ENCODE peak calls at places on chromosomes 6 and 20, in eight cellular contexts. U is cardiac muscle cell; I is upper lobe of left lung; J is GM23248; A is A549; C is AG04450; M is CD4-positive, alpha-beta T cell; K is fibroblast of lung. B is an unnamed sample.

GRCh38 chr6:113805836-113806500 is 51.2 kb upstream of the MARCKS start:
- DNase-seq in U (no peak), I (no peak), J (no peak), A (no peak), C (no peak), M (no peak), K (no peak), B (no peak)

GRCh38 chr20:818001-818664 is 15.4 kb upstream of the FAM110A start:
- DNase-seq in U (no peak), I (peak; percentile 42), J (peak; percentile 37), A (no peak), C (no peak), M (no peak), K (no peak), B (no peak)

GRCh38 chr6:106799008-106799952 is 169.9 kb downstream of the QRSL1 start:
- DNase-seq in U (peak; percentile 38), I (no peak), J (peak; percentile 19), A (peak; percentile 18), C (peak; percentile 1), M (no peak), K (peak; percentile 92), B (no peak)

GRCh38 chr6:4560225-4561077 is 215.8 kb upstream of the CDYL start:
- DNase-seq in U (no peak), I (no peak), J (no peak), A (no peak), C (no peak), M (no peak), K (no peak), B (no peak)

GRCh38 chr6:13400772-13401171 is 72.4 kb upstream of the TBC1D7 start:
- DNase-seq in U (no peak), I (no peak), J (no peak), A (no peak), C (no peak), M (no peak), K (no peak), B (no peak)

GRCh38 chr6:135128268-135128914 is 52.7 kb upstream of the MYB start:
- DNase-seq in U (no peak), I (no peak), J (no peak), A (no peak), C (no peak), M (peak; percentile 37), K (no peak), B (peak; percentile 54)

GRCh38 chr6:33929575-33930288 is 125.9 kb upstream of the MLN start:
- DNase-seq in U (no peak), I (no peak), J (no peak), A (no peak), C (no peak), M (no peak), K (no peak), B (no peak)

GRCh38 chr20:35146299-35146921 is 726 bp downstream of the EDEM2 start:
- DNase-seq in U (no peak), I (peak; percentile 82), J (peak; percentile 70), A (peak; percentile 78), C (no peak), M (no peak), K (no peak), B (no peak)

GRCh38 chr6:146814148-146814750 is 215.5 kb downstream of the ADGB start:
- DNase-seq in U (peak; percentile 45), I (no peak), J (no peak), A (no peak), C (no peak), M (no peak), K (peak; percentile 33), B (no peak)

GRCh38 chr6:120681204-120681603 is 653.1 kb downstream of the TBC1D32 start:
- DNase-seq in U (peak; percentile 1), I (no peak), J (no peak), A (no peak), C (no peak), M (no peak), K (no peak), B (no peak)

GRCh38 chr20:23212482-23212881 is 126.4 kb upstream of the CD93 start:
- DNase-seq in U (no peak), I (no peak), J (no peak), A (no peak), C (no peak), M (no peak), K (no peak), B (no peak)

GRCh38 chr20:23215596-23215995 is 129.5 kb upstream of the CD93 start:
- DNase-seq in U (no peak), I (no peak), J (no peak), A (no peak), C (no peak), M (no peak), K (no peak), B (no peak)

GRCh38 chr20:23214903-23215302 is 128.8 kb upstream of the CD93 start:
- DNase-seq in U (no peak), I (no peak), J (no peak), A (no peak), C (no peak), M (no peak), K (peak; percentile 44), B (no peak)

GRCh38 chr20:23212011-23212410 is 125.9 kb upstream of the CD93 start:
- DNase-seq in U (no peak), I (no peak), J (no peak), A (no peak), C (no peak), M (no peak), K (no peak), B (no peak)

GRCh38 chr20:23217023-23217422 is 130.9 kb upstream of the CD93 start:
- DNase-seq in U (no peak), I (no peak), J (no peak), A (no peak), C (no peak), M (no peak), K (no peak), B (no peak)
- H3K27ac ChIP-seq in U (no peak overlapping the region), I (no peak overlapping the region), J (no peak overlapping the region), A (no peak overlapping the region), C (no peak overlapping the region), M (no peak overlapping the region), K (no peak overlapping the region), B (no peak overlapping the region)

DNA sequence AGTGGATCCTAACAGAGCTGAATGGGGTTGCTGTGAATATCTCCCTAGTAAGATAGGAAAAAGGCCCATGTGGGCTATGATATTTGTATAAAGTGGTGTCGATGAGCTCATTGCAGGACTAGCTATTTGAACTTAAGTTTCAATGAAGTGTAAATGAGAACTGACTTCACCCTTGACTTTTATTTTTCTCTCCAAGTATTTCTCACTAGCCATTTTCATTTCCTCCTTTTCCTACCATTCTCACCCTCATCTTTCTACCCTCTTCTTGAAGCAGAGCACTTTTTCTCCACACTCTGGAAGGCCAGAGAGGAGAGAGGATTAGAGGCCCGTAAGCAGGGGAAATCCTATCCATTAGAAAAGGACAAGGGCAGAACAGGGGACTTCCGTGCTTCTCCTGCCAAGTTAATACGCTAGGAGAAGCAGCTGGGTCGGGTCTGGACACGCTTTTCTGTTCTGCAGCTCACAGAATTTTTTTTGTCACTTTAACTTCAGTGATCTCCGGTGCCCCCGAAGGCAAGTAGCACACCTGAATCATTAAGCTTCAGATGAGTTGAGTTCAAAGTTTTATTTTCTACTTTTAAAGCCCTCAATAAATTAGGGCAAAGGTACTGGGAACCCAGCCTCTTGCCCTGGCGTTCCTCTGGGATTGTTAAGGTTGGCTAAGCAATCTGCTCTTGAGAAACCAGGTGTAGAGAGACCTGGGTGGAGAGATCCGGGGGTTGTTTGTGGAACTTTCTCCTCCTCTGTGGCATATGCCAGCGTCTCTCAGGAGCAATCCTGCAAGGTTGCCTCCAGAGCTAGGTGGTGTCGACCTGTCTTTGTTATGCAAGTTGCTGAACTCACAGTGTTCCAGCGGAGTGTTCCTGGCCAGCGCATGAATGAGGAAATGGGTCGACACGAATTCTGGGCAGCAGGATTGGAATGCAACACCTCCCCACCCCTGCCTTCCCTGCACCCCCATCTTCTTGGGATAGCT is 56.2 kb upstream of the ARID1B start:
- DNase-seq in U (peak; percentile 25), I (no peak), J (peak; percentile 22), A (no peak), C (no peak), M (no peak), K (no peak), B (no peak)
- H3K27ac ChIP-seq in U (no peak overlapping the region), I (peak overlapping the region; percentile 84), J (peak overlapping the region; percentile 87), A (peak overlapping the region; percentile 95), C (no peak overlapping the region), M (peak overlapping the region; percentile 51), K (no peak overlapping the region), B (no peak overlapping the region)

GRCh38 chr6:116572162-116572561 is 858 bp downstream of the RWDD1 start:
- DNase-seq in U (peak; percentile 45), I (no peak), J (peak; percentile 75), A (peak; percentile 18), C (no peak), M (no peak), K (peak; percentile 43), B (no peak)
- H3K27ac ChIP-seq in U (peak overlapping the region; percentile 83), I (peak overlapping the region; percentile 93), J (peak overlapping the region; percentile 79), A (peak overlapping the region; percentile 96), C (no peak overlapping the region), M (no peak overlapping the region), K (peak overlapping the region; percentile 87), B (peak overlapping the region; percentile 99)

GRCh38 chr20:47256665-47257236 is 99.7 kb downstream of the ZMYND8 start:
- DNase-seq in U (no peak), I (no peak), J (peak; percentile 60), A (no peak), C (peak; percentile 32), M (no peak), K (peak; percentile 76), B (no peak)
- H3K27ac ChIP-seq in U (peak overlapping the region; percentile 3), I (no peak overlapping the region), J (peak overlapping the region; percentile 45), A (peak overlapping the region; percentile 57), C (peak overlapping the region; percentile 86), M (no peak overlapping the region), K (peak overlapping the region; percentile 33), B (no peak overlapping the region)

DNA sequence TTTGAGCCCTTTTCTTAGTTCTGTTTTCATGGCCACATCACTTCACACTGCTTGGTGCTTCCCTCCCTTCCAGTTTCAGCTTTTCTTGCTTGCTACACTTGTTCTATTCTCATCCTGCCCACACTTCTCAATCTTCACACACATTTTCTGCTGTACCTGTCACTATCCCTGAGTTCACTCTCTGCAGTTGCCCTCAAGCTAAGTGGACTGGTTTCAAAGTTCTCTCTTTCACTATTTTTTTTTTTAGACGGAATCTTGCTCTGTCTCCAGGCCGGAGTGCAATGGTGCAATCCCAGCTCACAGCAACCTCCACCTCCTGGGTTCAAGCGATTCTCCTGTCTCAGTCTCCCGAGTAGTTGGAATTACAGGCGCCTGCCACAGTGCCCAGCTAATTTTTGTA is 130.6 kb upstream of the FAM83B start:
- DNase-seq in U (no peak), I (no peak), J (no peak), A (no peak), C (no peak), M (no peak), K (no peak), B (no peak)
- H3K27ac ChIP-seq in U (no peak overlapping the region), I (no peak overlapping the region), J (no peak overlapping the region), A (no peak overlapping the region), C (no peak overlapping the region), M (no peak overlapping the region), K (no peak overlapping the region), B (no peak overlapping the region)

DNA sequence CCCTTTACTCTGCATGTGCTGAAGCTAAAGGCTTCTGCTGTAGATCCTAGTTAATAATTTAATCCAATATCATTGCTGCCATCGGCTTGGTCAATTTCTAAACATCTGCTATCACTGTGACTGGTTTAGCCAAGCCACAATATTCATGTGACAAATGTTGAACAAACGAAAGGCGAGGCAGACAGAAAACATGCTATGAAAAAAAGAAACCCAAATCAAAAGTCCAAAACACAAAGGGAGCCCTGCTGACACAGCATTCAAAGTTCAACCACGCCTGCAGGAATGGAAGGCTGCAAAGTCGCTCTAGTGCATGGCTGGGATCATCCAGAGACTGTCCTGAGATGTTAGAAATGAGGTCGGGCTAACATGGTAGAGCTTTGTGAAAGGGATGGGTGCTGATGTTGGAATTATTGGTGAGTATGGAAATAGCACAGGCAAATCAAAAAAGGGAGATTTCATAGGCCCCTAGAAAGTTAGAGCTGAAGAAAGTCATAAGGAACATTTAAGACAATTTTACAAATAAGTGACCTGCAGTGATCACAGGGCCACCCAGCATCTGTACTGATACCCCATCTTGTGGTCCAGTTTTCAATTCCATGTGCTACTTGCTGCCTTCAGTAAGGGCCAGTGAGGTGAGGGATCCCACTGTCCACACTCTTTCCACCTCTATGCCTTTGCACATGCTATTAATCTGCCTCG is 8.8 kb upstream of the NHSL1 start:
- DNase-seq in U (no peak), I (no peak), J (no peak), A (no peak), C (no peak), M (no peak), K (no peak), B (no peak)
- H3K27ac ChIP-seq in U (no peak overlapping the region), I (no peak overlapping the region), J (no peak overlapping the region), A (peak overlapping the region; percentile 54), C (no peak overlapping the region), M (no peak overlapping the region), K (no peak overlapping the region), B (no peak overlapping the region)

B was measured in CD8-positive, alpha-beta T cell.